ENCODE peak calls at places on chromosomes 3 and 15, in ten cellular contexts. U is OCI-LY7, L is spleen, F is lung, O is transverse colon, G is thoracic aorta, A is endothelial cell of umbilical vein, D is astrocyte, J is fibroblast of lung, M is Peyer's patch. I is an unnamed sample. For H3K4me1, the result is how much of the 10 kb centered on the place peaks cover.

GRCh38 chr3:105137911-105138310 is 228.8 kb upstream of the ALCAM start:
- DNase-seq in U (no peak), L (no peak), F (no peak), O (no peak), G (no peak), A (no peak), D (no peak), J (peak), M (no peak), I (no peak)

GRCh38 chr15:42147431-42147735 is 9.1 kb downstream of the PLA2G4F start:
- DNase-seq in U (no peak), L (no peak), F (no peak), O (no peak), G (no peak), A (no peak), D (no peak), J (no peak), M (no peak), I (no peak)

GRCh38 chr3:27504749-27505148 is 20.6 kb upstream of the SLC4A7 start:
- DNase-seq in U (no peak), L (no peak), F (no peak), O (no peak), G (no peak), A (no peak), D (peak), J (peak), M (no peak), I (no peak)

GRCh38 chr3:124094496-124094895 is 102.6 kb upstream of the ROPN1 start:
- DNase-seq in U (no peak), L (no peak), F (no peak), O (no peak), G (no peak), A (no peak), D (peak), J (peak), M (no peak), I (no peak)

GRCh38 chr3:4981688-4982494 is 2.7 kb downstream of the BHLHE40 start:
- DNase-seq in U (no peak), L (no peak), F (peak), O (no peak), G (no peak), A (peak), D (peak), J (peak), M (no peak), I (no peak)

GRCh38 chr3:8458235-8458634 is 43.4 kb upstream of the LMCD1 start:
- DNase-seq in U (no peak), L (no peak), F (no peak), O (no peak), G (no peak), A (no peak), D (peak), J (peak), M (no peak), I (no peak)

GRCh38 chr3:194167480-194167862 is 31.5 kb downstream of the HES1 start:
- DNase-seq in U (no peak), L (no peak), F (no peak), O (no peak), G (no peak), A (no peak), D (no peak), J (no peak), M (no peak), I (no peak)

GRCh38 chr15:58331562-58331902 is 100.3 kb upstream of the LIPC start:
- DNase-seq in U (no peak), L (no peak), F (no peak), O (no peak), G (no peak), A (no peak), D (no peak), J (no peak), M (no peak), I (no peak)

GRCh38 chr3:129197341-129197740 is 13.6 kb upstream of the CNBP start:
- DNase-seq in U (no peak), L (no peak), F (no peak), O (no peak), G (no peak), A (peak), D (no peak), J (no peak), M (no peak), I (no peak)

GRCh38 chr3:25442486-25442885 is 14.4 kb downstream of the RARB start:
- DNase-seq in U (no peak), L (no peak), F (no peak), O (no peak), G (no peak), A (no peak), D (no peak), J (no peak), M (no peak), I (no peak)

GRCh38 chr3:47324278-47324865 is 41.6 kb downstream of the KLHL18 start:
- DNase-seq in U (peak), L (no peak), F (peak), O (peak), G (no peak), A (peak), D (peak), J (peak), M (peak), I (peak)

GRCh38 chr3:56251343-56251945 is 216.8 kb downstream of the ERC2 start:
- DNase-seq in U (peak), L (no peak), F (peak), O (peak), G (no peak), A (peak), D (peak), J (peak), M (no peak), I (peak)

GRCh38 chr15:49751191-49751590 is 130.3 kb downstream of the DTWD1 start:
- DNase-seq in U (no peak), L (no peak), F (no peak), O (no peak), G (no peak), A (no peak), D (no peak), J (no peak), M (no peak), I (no peak)

GRCh38 chr3:168364992-168365391 is 269.3 kb upstream of the GOLIM4 start:
- DNase-seq in U (no peak), L (no peak), F (no peak), O (no peak), G (no peak), A (no peak), D (no peak), J (no peak), M (no peak), I (no peak)

GRCh38 chr3:142450192-142450591 is 2.4 kb upstream of the XRN1 start:
- DNase-seq in U (no peak), L (no peak), F (no peak), O (no peak), G (no peak), A (no peak), D (no peak), J (no peak), M (no peak), I (no peak)

GRCh38 chr3:117837391-117837790 is 1127.8 kb downstream of the TUSC7 start:
- DNase-seq in U (no peak), L (no peak), F (no peak), O (no peak), G (no peak), A (no peak), D (no peak), J (no peak), M (no peak), I (no peak)

GRCh38 chr15:78260489-78260888 is 3.9 kb upstream of the DNAJA4 start:
- DNase-seq in U (no peak), L (no peak), F (no peak), O (no peak), G (no peak), A (no peak), D (no peak), J (no peak), M (no peak), I (no peak)

GRCh38 chr3:14222900-14223594 is 44.4 kb downstream of the LSM3 start:
- DNase-seq in U (peak), L (no peak), F (no peak), O (no peak), G (no peak), A (no peak), D (no peak), J (no peak), M (no peak), I (no peak)

GRCh38 chr15:44584162-44584749 is 47.3 kb downstream of the EIF3J start:
- DNase-seq in U (peak), L (peak), F (no peak), O (peak), G (no peak), A (peak), D (no peak), J (peak), M (peak), I (peak)

GRCh38 chr15:44536298-44536961 is 517 bp upstream of the EIF3J start:
- DNase-seq in U (no peak), L (peak), F (peak), O (peak), G (peak), A (peak), D (peak), J (peak), M (peak), I (no peak)

GRCh38 chr3:127887321-127887720 is 27.7 kb upstream of the KBTBD12 start:
- DNase-seq in U (no peak), L (no peak), F (no peak), O (no peak), G (no peak), A (no peak), D (peak), J (peak), M (no peak), I (no peak)

GRCh38 chr3:194579091-194579606 is 54.1 kb downstream of the TMEM44 start:
- DNase-seq in U (no peak), L (no peak), F (no peak), O (no peak), G (no peak), A (peak), D (peak), J (peak), M (no peak), I (no peak)

DNA sequence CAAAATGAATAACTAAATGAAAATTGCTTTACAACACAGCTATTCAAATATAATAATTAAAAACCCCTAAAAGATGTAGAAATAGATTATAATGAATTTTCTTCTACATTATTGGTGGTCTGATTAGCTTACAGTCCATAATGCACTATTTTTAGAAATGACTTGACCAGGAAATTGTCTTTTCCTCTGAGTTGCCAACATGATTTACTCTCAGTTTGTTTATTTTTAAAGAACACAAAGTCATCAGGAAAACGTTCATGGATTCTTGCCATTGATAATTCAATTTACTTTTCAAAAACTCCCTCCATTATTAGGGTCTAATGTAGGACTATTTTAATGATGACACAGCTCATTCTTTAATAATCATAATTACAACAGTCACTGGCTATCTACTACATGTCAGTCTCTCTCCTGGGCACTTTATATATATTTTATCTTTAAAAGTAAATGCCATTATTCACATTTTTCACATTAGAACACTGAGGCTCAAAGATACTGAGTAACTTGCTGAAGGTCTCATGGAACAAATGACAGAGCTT is 1.1 kb downstream of the TM4SF18 start:
- DNase-seq in U (no peak), L (no peak), F (no peak), O (no peak), G (no peak), A (peak), D (no peak), J (no peak), M (no peak), I (no peak)
- H3K4me1 ChIP-seq in U (under half), L (under half), F (under half), O (under half), G (under half), A (half or more), D (under half), J (under half), M (under half), I (under half)

GRCh38 chr3:49745986-49746385 is 22.2 kb upstream of the GMPPB start:
- DNase-seq in U (no peak), L (no peak), F (no peak), O (no peak), G (no peak), A (peak), D (peak), J (peak), M (no peak), I (no peak)
- TF ChIP-seq CTCF in U (no peak), L (no peak), F (no peak), O (no peak), G (no peak), A (peak), D (no peak), J (no peak), M (no peak), I (no peak)

DNA sequence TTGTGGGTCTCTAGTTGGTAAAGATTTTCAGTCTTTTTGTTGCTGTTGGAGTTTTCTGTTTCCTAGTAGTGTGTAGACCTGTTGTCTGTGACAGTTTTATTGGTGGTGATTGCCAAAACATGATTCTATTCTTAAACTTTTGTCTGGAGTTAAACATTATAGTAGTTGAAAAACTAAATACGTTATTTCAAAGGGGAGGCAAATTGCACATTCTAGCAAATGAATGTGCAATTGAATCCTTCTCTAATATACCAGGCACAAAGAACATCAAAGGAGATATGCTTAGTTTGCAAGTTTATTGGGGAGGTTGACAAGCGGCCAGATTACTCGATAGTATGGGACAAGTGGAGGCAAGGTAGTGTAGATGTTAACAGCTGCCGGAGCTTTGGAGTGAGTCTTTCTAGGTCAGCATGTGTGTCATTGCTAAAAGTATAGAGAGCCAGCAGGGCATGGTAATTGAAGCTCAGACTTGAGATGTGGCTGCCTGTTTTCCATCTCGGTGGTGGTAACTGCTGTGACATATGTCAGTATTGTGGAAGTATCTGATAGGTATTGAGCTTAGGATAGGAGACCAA is 20.6 kb downstream of the CHD2 start:
- DNase-seq in U (no peak), L (no peak), F (no peak), O (no peak), G (no peak), A (no peak), D (no peak), J (no peak), M (no peak), I (no peak)
- H3K4me1 ChIP-seq in U (half or more), L (half or more), F (under half), O (half or more), G (half or more), A (under half), D (under half), J (under half), M (under half), I (under half)

DNA sequence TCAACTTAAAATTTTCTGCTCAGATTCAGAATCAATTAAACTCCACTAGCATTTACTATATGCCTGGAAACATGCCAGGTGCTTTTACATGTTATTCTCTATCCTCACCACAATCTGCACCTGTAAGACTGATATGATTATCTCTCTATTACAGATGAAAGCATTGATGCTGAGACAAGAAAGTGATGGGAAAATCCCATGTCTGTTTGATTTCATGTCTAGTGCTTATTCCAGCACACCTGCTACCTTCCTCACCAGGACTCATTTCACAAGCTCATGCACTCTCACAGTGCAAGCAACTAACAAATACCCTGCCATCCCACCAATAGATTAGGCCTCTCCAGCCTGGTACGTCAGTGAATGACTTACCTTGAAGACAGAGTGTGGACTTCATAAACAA is 25.0 kb upstream of the BCL6 start:
- DNase-seq in U (peak), L (no peak), F (no peak), O (no peak), G (no peak), A (no peak), D (no peak), J (no peak), M (no peak), I (no peak)
- TF ChIP-seq CTCF in U (no peak), L (no peak), F (no peak), O (no peak), G (no peak), A (no peak), D (no peak), J (no peak), M (no peak), I (no peak)

GRCh38 chr3:12981631-12982265 is 91.5 kb downstream of the IQSEC1 start:
- DNase-seq in U (peak), L (peak), F (no peak), O (no peak), G (no peak), A (no peak), D (no peak), J (no peak), M (no peak), I (no peak)
- H3K4me1 ChIP-seq in U (under half), L (under half), F (under half), O (under half), G (under half), A (under half), D (under half), J (under half), M (under half), I (under half)

I was measured in A673.